ENCODE peak calls at places on chromosomes 12 and 14, in ten cellular contexts. M is body of pancreas, L is stomach, J is heart left ventricle, I is adipocyte, Q is right lobe of liver, F is NT2/D1, A is ovary, N is sigmoid colon, H is hepatocyte. O is an unnamed sample.

GRCh38 chr12:132003846-132004245 is 54.1 kb downstream of the EP400 start:
- DNase-seq in M (no peak), L (no peak), J (no peak), I (peak; percentile 63), Q (no peak), F (no peak), A (no peak), N (no peak), H (no peak), O (no peak)

GRCh38 chr14:70886421-70887206 is 20.6 kb upstream of the PCNX1 start:
- DNase-seq in M (no peak), L (no peak), J (peak; percentile 29), I (no peak), Q (no peak), F (no peak), A (no peak), N (no peak), H (no peak), O (no peak)

GRCh38 chr12:12616512-12617275 is 5.0 kb downstream of the CREBL2 start:
- DNase-seq in M (no peak), L (no peak), J (no peak), I (no peak), Q (no peak), F (no peak), A (no peak), N (no peak), H (no peak), O (no peak)

GRCh38 chr12:45989857-45990467 is 412 bp downstream of the SCAF11 start:
- DNase-seq in M (peak; percentile 67), L (peak; percentile 51), J (peak; percentile 84), I (peak; percentile 77), Q (peak; percentile 78), F (peak; percentile 6), A (peak; percentile 73), N (peak; percentile 86), H (peak; percentile 76), O (peak; percentile 63)

GRCh38 chr12:72273851-72274284 is 1.7 kb downstream of the TRHDE start:
- DNase-seq in M (peak; percentile 76), L (no peak), J (no peak), I (no peak), Q (peak; percentile 28), F (no peak), A (peak; percentile 54), N (no peak), H (no peak), O (no peak)

GRCh38 chr14:100683578-100683977 is 43.1 kb upstream of the DLK1 start:
- DNase-seq in M (no peak), L (no peak), J (no peak), I (no peak), Q (no peak), F (no peak), A (no peak), N (no peak), H (no peak), O (no peak)

GRCh38 chr12:103677341-103677740 is 90.3 kb downstream of the STAB2 start:
- DNase-seq in M (peak; percentile 24), L (peak; percentile 44), J (no peak), I (no peak), Q (no peak), F (no peak), A (no peak), N (no peak), H (no peak), O (no peak)

GRCh38 chr12:65937181-65937641 is 112.9 kb downstream of the HMGA2 start:
- DNase-seq in M (no peak), L (no peak), J (no peak), I (no peak), Q (no peak), F (no peak), A (no peak), N (no peak), H (peak; percentile 8), O (no peak)

GRCh38 chr12:111754671-111755070 is 12.1 kb upstream of the ALDH2 start:
- DNase-seq in M (peak; percentile 58), L (no peak), J (peak; percentile 83), I (no peak), Q (no peak), F (no peak), A (peak; percentile 52), N (no peak), H (no peak), O (no peak)

GRCh38 chr14:70822706-70823185 is 13.4 kb upstream of the MAP3K9 start:
- DNase-seq in M (peak; percentile 24), L (peak; percentile 41), J (no peak), I (peak; percentile 70), Q (peak; percentile 28), F (peak; percentile 40), A (peak; percentile 61), N (no peak), H (peak; percentile 78), O (peak; percentile 46)

GRCh38 chr12:106682594-106683234 is 91.8 kb upstream of the RIC8B start:
- DNase-seq in M (no peak), L (no peak), J (no peak), I (peak; percentile 11), Q (no peak), F (no peak), A (no peak), N (no peak), H (no peak), O (no peak)

GRCh38 chr12:30719060-30719459 is 23.4 kb upstream of the IPO8 start:
- DNase-seq in M (no peak), L (no peak), J (no peak), I (peak; percentile 84), Q (no peak), F (peak; percentile 65), A (no peak), N (no peak), H (peak; percentile 5), O (no peak)

GRCh38 chr12:62673027-62673815 is 206.6 kb downstream of the MON2 start:
- DNase-seq in M (no peak), L (no peak), J (no peak), I (no peak), Q (no peak), F (no peak), A (no peak), N (no peak), H (no peak), O (no peak)

GRCh38 chr12:70648191-70648590 is 11.0 kb upstream of the PTPRB start:
- DNase-seq in M (no peak), L (no peak), J (no peak), I (no peak), Q (no peak), F (no peak), A (no peak), N (no peak), H (no peak), O (no peak)

GRCh38 chr12:75478395-75478794 is 2.2 kb upstream of the GLIPR1 start:
- DNase-seq in M (no peak), L (no peak), J (no peak), I (peak; percentile 72), Q (no peak), F (no peak), A (no peak), N (no peak), H (no peak), O (no peak)

DNA sequence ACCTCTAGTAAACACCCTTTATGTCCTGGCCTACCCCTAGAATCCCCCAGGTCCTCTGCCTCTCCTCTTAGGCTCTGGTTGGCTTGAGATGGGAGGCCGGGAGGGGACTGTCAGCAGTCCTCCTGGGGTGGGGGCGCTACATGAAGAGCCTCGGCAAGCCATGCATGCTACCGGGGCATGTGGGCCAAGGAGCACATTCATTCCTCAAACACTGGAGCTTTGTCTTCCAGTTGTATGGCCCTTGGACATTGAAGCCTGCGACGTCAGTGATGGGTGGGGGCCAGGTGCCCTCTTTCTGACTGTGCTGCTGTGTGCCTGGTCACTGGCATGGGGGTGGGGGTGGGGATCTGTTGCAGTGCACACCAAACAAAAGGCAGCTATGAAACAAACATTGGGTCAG is 15.8 kb upstream of the CELA1 start:
- DNase-seq in M (no peak), L (no peak), J (no peak), I (no peak), Q (no peak), F (no peak), A (no peak), N (no peak), H (no peak), O (no peak)
- H3K36me3 ChIP-seq in M (peaks cover 1% of the 10 kb centered on the region), L (no peaks in the 10 kb centered on the region), J (peaks cover 31% of the 10 kb centered on the region), I (no peaks in the 10 kb centered on the region), Q (no peaks in the 10 kb centered on the region), F (peaks cover 86% of the 10 kb centered on the region), A (no peaks in the 10 kb centered on the region), N (no peaks in the 10 kb centered on the region), H (no peaks in the 10 kb centered on the region), O (peaks cover under 1% of the 10 kb centered on the region)

DNA sequence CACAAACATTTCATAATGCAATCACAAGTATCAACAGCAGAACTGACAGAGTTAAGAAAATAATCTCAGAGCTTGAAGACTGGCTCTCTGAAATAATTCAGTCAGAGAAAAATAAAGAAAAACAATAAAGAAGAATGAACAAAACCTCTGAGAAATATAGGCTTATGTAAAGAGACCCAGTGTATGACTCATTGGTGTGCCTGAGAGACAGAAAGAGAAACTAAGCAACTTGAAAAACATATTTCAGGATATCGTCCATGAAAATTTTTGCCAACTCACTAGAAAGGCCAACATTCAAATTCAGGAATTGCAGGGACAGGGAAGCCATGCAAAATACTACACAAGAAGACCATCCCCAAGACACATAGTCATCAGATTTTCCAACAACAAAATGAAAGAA is 56.2 kb downstream of the APOBEC1 start:
- DNase-seq in M (no peak), L (no peak), J (no peak), I (peak; percentile 24), Q (no peak), F (no peak), A (no peak), N (no peak), H (no peak), O (no peak)
- H3K4me3 ChIP-seq in M (no peak overlapping the region), L (no peak overlapping the region), J (no peak overlapping the region), I (peak overlapping the region; percentile 24), Q (no peak overlapping the region), F (no peak overlapping the region), A (no peak overlapping the region), N (no peak overlapping the region), H (no peak overlapping the region), O (no peak overlapping the region)

GRCh38 chr14:68476212-68476964 is 316.5 kb downstream of the ZFP36L1 start:
- DNase-seq in M (peak; percentile 78), L (no peak), J (peak; percentile 66), I (peak; percentile 73), Q (peak; percentile 63), F (no peak), A (no peak), N (peak; percentile 89), H (peak; percentile 73), O (no peak)
- H3K4me1 ChIP-seq in M (peaks cover 81% of the 10 kb centered on the region), L (peaks cover 54% of the 10 kb centered on the region), J (peaks cover 46% of the 10 kb centered on the region), I (peaks cover 35% of the 10 kb centered on the region), Q (no peaks in the 10 kb centered on the region), F (peaks cover 16% of the 10 kb centered on the region), A (peaks cover 2% of the 10 kb centered on the region), N (no peaks in the 10 kb centered on the region), H (peaks cover 21% of the 10 kb centered on the region), O (no peaks in the 10 kb centered on the region)

DNA sequence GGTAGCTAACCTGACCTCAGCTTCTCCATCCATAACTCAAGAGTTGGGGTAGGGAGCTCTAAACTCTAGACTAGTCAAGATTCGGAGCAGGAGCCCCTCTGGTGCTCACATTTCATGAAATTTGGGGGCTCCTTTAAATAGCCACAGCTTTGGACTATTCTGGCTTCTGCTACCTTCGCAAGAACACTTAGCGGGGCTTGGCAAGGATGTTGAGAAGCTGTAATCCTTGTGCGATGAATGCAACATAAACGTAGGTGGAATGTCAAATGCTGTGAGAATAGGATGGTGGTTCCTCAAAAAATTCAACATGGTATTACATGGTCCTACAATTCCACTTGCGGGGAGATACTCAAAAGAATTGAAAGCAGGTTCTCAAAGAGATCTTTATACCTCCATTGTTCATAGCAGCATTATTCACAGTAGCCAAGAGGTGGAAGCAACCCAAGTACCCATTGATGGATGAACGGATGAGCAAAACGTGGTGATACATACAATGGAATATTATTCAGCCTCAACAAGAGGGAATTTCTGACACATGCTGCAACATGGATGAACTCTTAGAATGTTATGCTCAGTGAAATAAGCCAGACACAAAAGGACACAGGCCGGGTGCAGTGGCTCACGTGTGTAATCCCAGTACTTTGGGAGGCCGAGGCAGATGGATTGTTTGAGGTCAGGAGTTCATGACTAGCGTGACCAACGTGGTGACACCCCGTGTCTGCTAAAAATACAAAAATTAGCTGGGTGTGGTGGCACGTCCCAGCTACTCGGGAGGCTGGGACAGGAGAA is 73.8 kb downstream of the ACTN1 start:
- DNase-seq in M (no peak), L (no peak), J (no peak), I (no peak), Q (no peak), F (no peak), A (no peak), N (no peak), H (no peak), O (no peak)
- H3K36me3 ChIP-seq in M (peaks cover 37% of the 10 kb centered on the region), L (peaks cover 60% of the 10 kb centered on the region), J (peaks cover 92% of the 10 kb centered on the region), I (peaks cover 92% of the 10 kb centered on the region), Q (peaks cover 57% of the 10 kb centered on the region), F (peaks cover 90% of the 10 kb centered on the region), A (no peaks in the 10 kb centered on the region), N (peaks cover 63% of the 10 kb centered on the region), H (no peaks in the 10 kb centered on the region), O (peaks cover 67% of the 10 kb centered on the region)